ENCODE peak calls at places on chromosomes 13 and 19, in six cellular contexts. K is stomach; X is LNCaP clone FGC; E is IMR-90; R is EH; Z is stimulated activated CD4-positive, alpha-beta T cell treated with anti-CD3 and anti-CD28 coated beads, Interleukin-12 subunit alpha, Interleukin-12 subunit beta, amount 100 ng/mL, for 24 hours. C is an unnamed sample.

GRCh38 chr19:5001547-5002131 is 32.7 kb downstream of the KDM4B start:
- DNase-seq in K (no peak), X (peak), E (peak), R (peak), Z (no peak), C (peak)

GRCh38 chr13:21040120-21040834 is 21.1 kb downstream of the LATS2 start:
- DNase-seq in K (no peak), X (no peak), E (no peak), R (no peak), Z (no peak), C (no peak)

GRCh38 chr19:51031220-51031879 is 3.5 kb downstream of the KLK12 start:
- DNase-seq in K (no peak), X (no peak), E (no peak), R (no peak), Z (no peak), C (no peak)

GRCh38 chr13:48210178-48210577 is 22.8 kb upstream of the ITM2B start:
- DNase-seq in K (no peak), X (no peak), E (peak), R (peak), Z (no peak), C (no peak)

GRCh38 chr19:3576696-3577443 is 4.1 kb downstream of the HMG20B start:
- DNase-seq in K (peak), X (no peak), E (peak), R (peak), Z (no peak), C (no peak)

GRCh38 chr13:57970404-57970803 is 338.9 kb downstream of the PCDH17 start:
- DNase-seq in K (no peak), X (no peak), E (no peak), R (no peak), Z (no peak), C (no peak)

GRCh38 chr19:4678881-4679379 is 8.8 kb upstream of the MYDGF start:
- DNase-seq in K (no peak), X (no peak), E (no peak), R (peak), Z (no peak), C (peak)

GRCh38 chr13:24899601-24900000 is 135.6 kb downstream of the RNF17 start:
- DNase-seq in K (no peak), X (no peak), E (peak), R (peak), Z (no peak), C (no peak)

GRCh38 chr19:42488783-42489521 is 39.3 kb downstream of the CEACAM1 start:
- DNase-seq in K (no peak), X (peak), E (no peak), R (no peak), Z (no peak), C (no peak)

GRCh38 chr19:28171983-28172382 is 1041.0 kb downstream of the UQCRFS1 start:
- DNase-seq in K (no peak), X (no peak), E (no peak), R (no peak), Z (no peak), C (no peak)

GRCh38 chr13:50616101-50616500 is 227.4 kb downstream of the DLEU7 start:
- DNase-seq in K (no peak), X (no peak), E (peak), R (peak), Z (no peak), C (no peak)

GRCh38 chr19:39870171-39870971 is 24.2 kb upstream of the FBL start:
- DNase-seq in K (no peak), X (no peak), E (no peak), R (no peak), Z (no peak), C (peak)

GRCh38 chr13:75621147-75621546 is 15.0 kb upstream of the LMO7 start:
- DNase-seq in K (no peak), X (no peak), E (peak), R (peak), Z (no peak), C (no peak)

GRCh38 chr19:17888260-17888659 is 16.5 kb downstream of the SLC5A5 start:
- DNase-seq in K (no peak), X (no peak), E (no peak), R (no peak), Z (no peak), C (no peak)

GRCh38 chr13:89061821-89062220 is 1390.7 kb downstream of the SLITRK5 start:
- DNase-seq in K (no peak), X (peak), E (no peak), R (no peak), Z (no peak), C (no peak)

GRCh38 chr19:4573682-4574081 is 14.2 kb upstream of the SEMA6B start:
- DNase-seq in K (no peak), X (no peak), E (no peak), R (no peak), Z (no peak), C (no peak)

GRCh38 chr19:48780684-48781391 is 25.5 kb downstream of the FGF21 start:
- DNase-seq in K (peak), X (no peak), E (peak), R (peak), Z (no peak), C (no peak)

GRCh38 chr13:111665691-111666095 is 345.3 kb downstream of the TEX29 start:
- DNase-seq in K (no peak), X (no peak), E (no peak), R (no peak), Z (no peak), C (no peak)

GRCh38 chr13:40432018-40432978 is 234.1 kb downstream of the FOXO1 start:
- DNase-seq in K (no peak), X (no peak), E (no peak), R (no peak), Z (no peak), C (no peak)

GRCh38 chr13:109787135-109787954 is 962 bp upstream of the IRS2 start:
- DNase-seq in K (peak), X (no peak), E (peak), R (peak), Z (no peak), C (peak)

GRCh38 chr19:4089400-4089908 is 22.8 kb upstream of the ZBTB7A start:
- DNase-seq in K (no peak), X (no peak), E (no peak), R (no peak), Z (no peak), C (no peak)

GRCh38 chr19:1389033-1389940 is 5.6 kb downstream of the NDUFS7 start:
- DNase-seq in K (no peak), X (no peak), E (no peak), R (no peak), Z (no peak), C (no peak)

GRCh38 chr13:85411608-85412007 is 387.6 kb downstream of the SLITRK6 start:
- DNase-seq in K (no peak), X (no peak), E (peak), R (no peak), Z (no peak), C (no peak)

GRCh38 chr13:71634605-71635443 is 232.2 kb downstream of the DACH1 start:
- DNase-seq in K (no peak), X (no peak), E (peak), R (no peak), Z (no peak), C (no peak)

GRCh38 chr19:4437103-4437502 is 20.5 kb downstream of the UBXN6 start:
- DNase-seq in K (no peak), X (no peak), E (no peak), R (no peak), Z (no peak), C (no peak)

GRCh38 chr19:40990972-40991381 is at the start of gene CYP2B6:
- DNase-seq in K (no peak), X (no peak), E (no peak), R (no peak), Z (no peak), C (no peak)

GRCh38 chr19:44741841-44742352 is 6.6 kb upstream of the BCL3 start:
- DNase-seq in K (peak), X (peak), E (peak), R (peak), Z (no peak), C (peak)

GRCh38 chr19:5122121-5122400 is 153.1 kb downstream of the KDM4B start:
- DNase-seq in K (no peak), X (no peak), E (no peak), R (no peak), Z (no peak), C (no peak)

GRCh38 chr19:40335855-40336700 is 12.1 kb downstream of the C19orf47 start:
- DNase-seq in K (no peak), X (no peak), E (no peak), R (no peak), Z (no peak), C (no peak)

GRCh38 chr13:106536244-106537034 is 977 bp upstream of the EFNB2 start:
- DNase-seq in K (peak), X (no peak), E (peak), R (peak), Z (peak), C (peak)

GRCh38 chr19:10567696-10568443 is 909 bp downstream of the CDKN2D start:
- DNase-seq in K (no peak), X (no peak), E (no peak), R (peak), Z (no peak), C (no peak)

GRCh38 chr13:26473571-26474230 is 83.8 kb upstream of the WASF3 start:
- DNase-seq in K (no peak), X (no peak), E (no peak), R (no peak), Z (no peak), C (no peak)

GRCh38 chr13:100650321-100650720 is 24.3 kb downstream of the TMTC4 start:
- DNase-seq in K (no peak), X (no peak), E (no peak), R (no peak), Z (no peak), C (no peak)

GRCh38 chr19:19055701-19056100 is 8.1 kb upstream of the SLC25A42 start:
- DNase-seq in K (no peak), X (no peak), E (no peak), R (no peak), Z (no peak), C (no peak)

GRCh38 chr19:19445911-19446361 is 40.5 kb downstream of the GATAD2A start:
- DNase-seq in K (no peak), X (no peak), E (peak), R (peak), Z (no peak), C (no peak)

GRCh38 chr13:57787058-57787791 is 155.7 kb downstream of the PCDH17 start:
- DNase-seq in K (no peak), X (no peak), E (no peak), R (no peak), Z (no peak), C (peak)